ENCODE peak calls at places on chromosomes 13 and 19, in seven cellular contexts. One of them, this sample, is unnamed.
A peak's percentile ranks its signal among the peaks of the same experiment; 100 is the strongest.

GRCh38 chr13:20489185-20489820 is 36.4 kb downstream of the CRYL1 start:
- DNase-seq in Peyer's patch: no peak
- DNase-seq in activated T-helper 1 cell treated with anti-CD3 and anti-CD28 coated beads, Interleukin-2, amount 50 U/mL, for 16 hours: no peak
- DNase-seq in NCI-H345: peak; percentile 30
- DNase-seq in cardiac fibroblast: no peak
- DNase-seq in IMR-90: peak; percentile 62
- DNase-seq in kidney glomerular epithelial cell: peak; percentile 10
- DNase-seq in this sample: no peak

GRCh38 chr19:39645800-39646411 is 9.8 kb upstream of the LGALS16 start:
- DNase-seq in Peyer's patch: no peak
- DNase-seq in activated T-helper 1 cell treated with anti-CD3 and anti-CD28 coated beads, Interleukin-2, amount 50 U/mL, for 16 hours: no peak
- DNase-seq in NCI-H345: no peak
- DNase-seq in cardiac fibroblast: peak; percentile 42
- DNase-seq in IMR-90: peak; percentile 15
- DNase-seq in kidney glomerular epithelial cell: peak; percentile 3
- DNase-seq in this sample: peak; percentile 44

GRCh38 chr19:8663920-8664670 is 33.7 kb downstream of the NFILZ start:
- DNase-seq in Peyer's patch: no peak
- DNase-seq in activated T-helper 1 cell treated with anti-CD3 and anti-CD28 coated beads, Interleukin-2, amount 50 U/mL, for 16 hours: no peak
- DNase-seq in NCI-H345: no peak
- DNase-seq in cardiac fibroblast: no peak
- DNase-seq in IMR-90: no peak
- DNase-seq in kidney glomerular epithelial cell: no peak
- DNase-seq in this sample: no peak

GRCh38 chr19:5075603-5076002 is 106.7 kb downstream of the KDM4B start:
- DNase-seq in Peyer's patch: no peak
- DNase-seq in activated T-helper 1 cell treated with anti-CD3 and anti-CD28 coated beads, Interleukin-2, amount 50 U/mL, for 16 hours: no peak
- DNase-seq in NCI-H345: no peak
- DNase-seq in cardiac fibroblast: no peak
- DNase-seq in IMR-90: no peak
- DNase-seq in kidney glomerular epithelial cell: no peak
- DNase-seq in this sample: no peak

GRCh38 chr13:52892925-52893324 is 44.5 kb upstream of the PCDH8 start:
- DNase-seq in Peyer's patch: no peak
- DNase-seq in activated T-helper 1 cell treated with anti-CD3 and anti-CD28 coated beads, Interleukin-2, amount 50 U/mL, for 16 hours: no peak
- DNase-seq in NCI-H345: no peak
- DNase-seq in cardiac fibroblast: no peak
- DNase-seq in IMR-90: no peak
- DNase-seq in kidney glomerular epithelial cell: peak; percentile 46
- DNase-seq in this sample: no peak

GRCh38 chr19:9836021-9836420 is 903 bp downstream of the PIN1 start:
- DNase-seq in Peyer's patch: no peak
- DNase-seq in activated T-helper 1 cell treated with anti-CD3 and anti-CD28 coated beads, Interleukin-2, amount 50 U/mL, for 16 hours: no peak
- DNase-seq in NCI-H345: no peak
- DNase-seq in cardiac fibroblast: peak; percentile 36
- DNase-seq in IMR-90: peak; percentile 43
- DNase-seq in kidney glomerular epithelial cell: peak; percentile 35
- DNase-seq in this sample: no peak

GRCh38 chr13:26663801-26664200 is 96.8 kb downstream of the GPR12 start:
- DNase-seq in Peyer's patch: no peak
- DNase-seq in activated T-helper 1 cell treated with anti-CD3 and anti-CD28 coated beads, Interleukin-2, amount 50 U/mL, for 16 hours: no peak
- DNase-seq in NCI-H345: peak; percentile 70
- DNase-seq in cardiac fibroblast: no peak
- DNase-seq in IMR-90: no peak
- DNase-seq in kidney glomerular epithelial cell: peak; percentile 11
- DNase-seq in this sample: no peak

GRCh38 chr19:10439588-10439987 is 19.2 kb downstream of the PDE4A start:
- DNase-seq in Peyer's patch: no peak
- DNase-seq in activated T-helper 1 cell treated with anti-CD3 and anti-CD28 coated beads, Interleukin-2, amount 50 U/mL, for 16 hours: no peak
- DNase-seq in NCI-H345: no peak
- DNase-seq in cardiac fibroblast: no peak
- DNase-seq in IMR-90: no peak
- DNase-seq in kidney glomerular epithelial cell: no peak
- DNase-seq in this sample: no peak

GRCh38 chr13:30002577-30002976 is 152.2 kb upstream of the UBL3 start:
- DNase-seq in Peyer's patch: no peak
- DNase-seq in activated T-helper 1 cell treated with anti-CD3 and anti-CD28 coated beads, Interleukin-2, amount 50 U/mL, for 16 hours: no peak
- DNase-seq in NCI-H345: no peak
- DNase-seq in cardiac fibroblast: peak; percentile 65
- DNase-seq in IMR-90: peak; percentile 85
- DNase-seq in kidney glomerular epithelial cell: peak; percentile 62
- DNase-seq in this sample: no peak

GRCh38 chr19:29487432-29487831 is 38.4 kb upstream of the VSTM2B start:
- DNase-seq in Peyer's patch: no peak
- DNase-seq in activated T-helper 1 cell treated with anti-CD3 and anti-CD28 coated beads, Interleukin-2, amount 50 U/mL, for 16 hours: no peak
- DNase-seq in NCI-H345: no peak
- DNase-seq in cardiac fibroblast: no peak
- DNase-seq in IMR-90: no peak
- DNase-seq in kidney glomerular epithelial cell: no peak
- DNase-seq in this sample: no peak

GRCh38 chr13:79096099-79096498 is 310.0 kb downstream of the RBM26 start:
- DNase-seq in Peyer's patch: no peak
- DNase-seq in activated T-helper 1 cell treated with anti-CD3 and anti-CD28 coated beads, Interleukin-2, amount 50 U/mL, for 16 hours: no peak
- DNase-seq in NCI-H345: no peak
- DNase-seq in cardiac fibroblast: no peak
- DNase-seq in IMR-90: no peak
- DNase-seq in kidney glomerular epithelial cell: no peak
- DNase-seq in this sample: no peak

GRCh38 chr13:48818495-48818961 is 157.2 kb upstream of the FNDC3A start:
- DNase-seq in Peyer's patch: no peak
- DNase-seq in activated T-helper 1 cell treated with anti-CD3 and anti-CD28 coated beads, Interleukin-2, amount 50 U/mL, for 16 hours: no peak
- DNase-seq in NCI-H345: no peak
- DNase-seq in cardiac fibroblast: peak; percentile 94
- DNase-seq in IMR-90: peak; percentile 98
- DNase-seq in kidney glomerular epithelial cell: peak; percentile 99
- DNase-seq in this sample: peak; percentile 68

GRCh38 chr19:33849551-33850147 is 53.0 kb downstream of the KCTD15 start:
- DNase-seq in Peyer's patch: no peak
- DNase-seq in activated T-helper 1 cell treated with anti-CD3 and anti-CD28 coated beads, Interleukin-2, amount 50 U/mL, for 16 hours: no peak
- DNase-seq in NCI-H345: no peak
- DNase-seq in cardiac fibroblast: no peak
- DNase-seq in IMR-90: no peak
- DNase-seq in kidney glomerular epithelial cell: no peak
- DNase-seq in this sample: no peak

GRCh38 chr13:72025836-72026235 is 158.8 kb upstream of the DACH1 start:
- DNase-seq in Peyer's patch: no peak
- DNase-seq in activated T-helper 1 cell treated with anti-CD3 and anti-CD28 coated beads, Interleukin-2, amount 50 U/mL, for 16 hours: no peak
- DNase-seq in NCI-H345: no peak
- DNase-seq in cardiac fibroblast: no peak
- DNase-seq in IMR-90: no peak
- DNase-seq in kidney glomerular epithelial cell: peak; percentile 54
- DNase-seq in this sample: no peak

GRCh38 chr19:32570081-32570785 is 10.8 kb upstream of the PDCD5 start:
- DNase-seq in Peyer's patch: peak; percentile 58
- DNase-seq in activated T-helper 1 cell treated with anti-CD3 and anti-CD28 coated beads, Interleukin-2, amount 50 U/mL, for 16 hours: peak; percentile 14
- DNase-seq in NCI-H345: peak; percentile 85
- DNase-seq in cardiac fibroblast: peak; percentile 72
- DNase-seq in IMR-90: peak; percentile 57
- DNase-seq in kidney glomerular epithelial cell: peak; percentile 32
- DNase-seq in this sample: peak; percentile 76

GRCh38 chr13:98013241-98013640 is 59.8 kb downstream of the IPO5 start:
- DNase-seq in Peyer's patch: no peak
- DNase-seq in activated T-helper 1 cell treated with anti-CD3 and anti-CD28 coated beads, Interleukin-2, amount 50 U/mL, for 16 hours: no peak
- DNase-seq in NCI-H345: no peak
- DNase-seq in cardiac fibroblast: no peak
- DNase-seq in IMR-90: no peak
- DNase-seq in kidney glomerular epithelial cell: no peak
- DNase-seq in this sample: no peak

GRCh38 chr19:19334989-19335344 is 14.3 kb downstream of the MAU2 start:
- DNase-seq in Peyer's patch: no peak
- DNase-seq in activated T-helper 1 cell treated with anti-CD3 and anti-CD28 coated beads, Interleukin-2, amount 50 U/mL, for 16 hours: no peak
- DNase-seq in NCI-H345: no peak
- DNase-seq in cardiac fibroblast: no peak
- DNase-seq in IMR-90: no peak
- DNase-seq in kidney glomerular epithelial cell: no peak
- DNase-seq in this sample: no peak

GRCh38 chr13:61833228-61833627 is 417.6 kb upstream of the PCDH20 start:
- DNase-seq in Peyer's patch: no peak
- DNase-seq in activated T-helper 1 cell treated with anti-CD3 and anti-CD28 coated beads, Interleukin-2, amount 50 U/mL, for 16 hours: no peak
- DNase-seq in NCI-H345: no peak
- DNase-seq in cardiac fibroblast: no peak
- DNase-seq in IMR-90: no peak
- DNase-seq in kidney glomerular epithelial cell: no peak
- DNase-seq in this sample: no peak

GRCh38 chr19:6693056-6693471 is 23.1 kb upstream of the TNFSF14 start:
- DNase-seq in Peyer's patch: no peak
- DNase-seq in activated T-helper 1 cell treated with anti-CD3 and anti-CD28 coated beads, Interleukin-2, amount 50 U/mL, for 16 hours: no peak
- DNase-seq in NCI-H345: no peak
- DNase-seq in cardiac fibroblast: no peak
- DNase-seq in IMR-90: no peak
- DNase-seq in kidney glomerular epithelial cell: no peak
- DNase-seq in this sample: no peak

GRCh38 chr19:55355213-55355821 is 798 bp upstream of the COX6B2 start:
- DNase-seq in Peyer's patch: no peak
- DNase-seq in activated T-helper 1 cell treated with anti-CD3 and anti-CD28 coated beads, Interleukin-2, amount 50 U/mL, for 16 hours: no peak
- DNase-seq in NCI-H345: no peak
- DNase-seq in cardiac fibroblast: no peak
- DNase-seq in IMR-90: no peak
- DNase-seq in kidney glomerular epithelial cell: no peak
- DNase-seq in this sample: no peak

GRCh38 chr19:41083516-41083915 is 4.7 kb upstream of the CYP2A13 start:
- DNase-seq in Peyer's patch: no peak
- DNase-seq in activated T-helper 1 cell treated with anti-CD3 and anti-CD28 coated beads, Interleukin-2, amount 50 U/mL, for 16 hours: no peak
- DNase-seq in NCI-H345: no peak
- DNase-seq in cardiac fibroblast: no peak
- DNase-seq in IMR-90: no peak
- DNase-seq in kidney glomerular epithelial cell: peak; percentile 2
- DNase-seq in this sample: no peak